ENCODE peak calls at places on chromosome 22, in five cellular contexts. C is HepG2, J is A549, E is GM12878, B is K562. I is an unnamed sample. For H3K4me1, the result is how much of the 10 kb centered on the place peaks cover.

GRCh38 chr22:21020802-21021429 is 6.0 kb downstream of the P2RX6 start:
- DNase-seq in J (no peak), C (no peak), E (no peak), B (peak), I (no peak)

GRCh38 chr22:33922268-33922667 is 2.0 kb upstream of the LARGE1 start:
- DNase-seq in C (peak), J (no peak), B (no peak), E (no peak), I (no peak)

GRCh38 chr22:24009227-24010017 is 1.7 kb upstream of the CABIN1 start:
- DNase-seq in C (peak), J (no peak), B (no peak), E (no peak), I (no peak)

GRCh38 chr22:50341977-50342650 is 1.0 kb upstream of the PPP6R2 start:
- DNase-seq in E (no peak), C (peak), B (peak), J (peak), I (peak)

GRCh38 chr22:49934891-49935557 is 16.6 kb downstream of the CRELD2 start:
- DNase-seq in J (peak), B (peak), C (no peak), E (no peak), I (peak)

GRCh38 chr22:43198126-43198525 is 11.2 kb upstream of the TTLL12 start:
- DNase-seq in C (no peak), E (no peak), J (no peak), B (no peak), I (no peak)

GRCh38 chr22:47397673-47398072 is 635.2 kb downstream of the TBC1D22A start:
- DNase-seq in E (no peak), C (no peak), B (no peak), J (no peak), I (no peak)

GRCh38 chr22:20964090-20964798 is 2.8 kb upstream of the AIFM3 start:
- DNase-seq in C (no peak), B (no peak), J (no peak), E (no peak), I (no peak)

GRCh38 chr22:24247564-24248344 is 2.9 kb upstream of the GGT5 start:
- DNase-seq in J (peak), E (no peak), B (peak), C (peak), I (peak)

GRCh38 chr22:50281384-50281760 is 11.2 kb upstream of the MAPK11 start:
- DNase-seq in B (no peak), J (no peak), E (no peak), C (no peak), I (no peak)

GRCh38 chr22:26890870-26891269 is 233.5 kb downstream of the MIAT start:
- DNase-seq in C (no peak), J (peak), E (no peak), B (no peak), I (no peak)

GRCh38 chr22:27771637-27772369 is 29.8 kb downstream of the MN1 start:
- DNase-seq in C (no peak), B (no peak), E (no peak), J (no peak), I (no peak)

GRCh38 chr22:49207008-49207775 is 620.5 kb downstream of the BRD1 start:
- DNase-seq in J (no peak), C (no peak), E (no peak), B (no peak), I (no peak)

GRCh38 chr22:47654922-47655451 is 892.5 kb downstream of the TBC1D22A start:
- DNase-seq in C (no peak), E (no peak), J (no peak), B (no peak), I (no peak)

GRCh38 chr22:19866665-19867009 is 12.0 kb upstream of the GNB1L start:
- DNase-seq in E (no peak), C (no peak), B (no peak), J (no peak), I (no peak)

GRCh38 chr22:50701076-50701419 is 28.4 kb downstream of the SHANK3 start:
- DNase-seq in C (peak), B (no peak), J (no peak), E (no peak), I (no peak)

GRCh38 chr22:38461057-38461413 is 6.0 kb upstream of the KCNJ4 start:
- DNase-seq in J (no peak), B (no peak), E (no peak), C (no peak), I (no peak)

GRCh38 chr22:17980013-17980510 is 44.3 kb downstream of the MICAL3 start:
- DNase-seq in J (no peak), E (no peak), C (no peak), B (no peak), I (peak)

GRCh38 chr22:49966716-49967332 is 6.3 kb downstream of the PIM3 start:
- DNase-seq in E (no peak), C (peak), B (no peak), J (no peak), I (peak)

GRCh38 chr22:45884201-45885067 is 92.5 kb downstream of the WNT7B start:
- DNase-seq in E (no peak), J (no peak), B (no peak), C (no peak), I (no peak)

GRCh38 chr22:44570476-44571445 is 72.7 kb upstream of the RTL6 start:
- DNase-seq in J (no peak), E (no peak), C (no peak), B (no peak), I (no peak)

GRCh38 chr22:37806409-37807338 is 1.1 kb upstream of the GCAT start:
- DNase-seq in C (peak), E (no peak), B (peak), J (peak), I (peak)

GRCh38 chr22:22872722-22873708 is 14.6 kb upstream of the IGLL5 start:
- DNase-seq in J (no peak), E (no peak), B (no peak), C (no peak), I (no peak)

GRCh38 chr22:45965565-45965962 is 11.4 kb downstream of the WNT7B start:
- DNase-seq in J (no peak), C (no peak), E (no peak), B (no peak), I (no peak)

GRCh38 chr22:39996732-39997131 is 2.0 kb downstream of the FAM83F start:
- DNase-seq in J (no peak), B (no peak), C (no peak), E (no peak), I (peak)

GRCh38 chr22:40000171-40000570 is 5.4 kb downstream of the FAM83F start:
- DNase-seq in C (no peak), E (no peak), B (no peak), J (no peak), I (no peak)

GRCh38 chr22:39997421-39997820 is 2.7 kb downstream of the FAM83F start:
- DNase-seq in C (no peak), E (no peak), J (no peak), B (no peak), I (no peak)

GRCh38 chr22:39999144-39999757 is 4.5 kb downstream of the FAM83F start:
- DNase-seq in B (peak), J (peak), C (peak), E (no peak), I (no peak)

GRCh38 chr22:39997939-39998726 is 3.4 kb downstream of the FAM83F start:
- DNase-seq in E (no peak), B (no peak), J (peak), C (no peak), I (peak)
- TF ChIP-seq MYC in E (no peak), B (no peak), J (no peak), C (no peak), I (no peak)

GRCh38 chr22:41447435-41448188 is 1.0 kb upstream of the TOB2 start:
- DNase-seq in C (peak), E (no peak), B (peak), J (peak), I (peak)

GRCh38 chr22:41449321-41449720 is 2.7 kb upstream of the TOB2 start:
- DNase-seq in C (no peak), E (no peak), J (no peak), B (no peak), I (no peak)

GRCh38 chr22:41446057-41446501 is 522 bp downstream of the TOB2 start:
- DNase-seq in E (no peak), B (no peak), J (no peak), C (no peak), I (peak)

GRCh38 chr22:41446639-41447434 is at the start of gene TOB2:
- DNase-seq in E (peak), B (peak), J (peak), C (peak), I (peak)

DNA sequence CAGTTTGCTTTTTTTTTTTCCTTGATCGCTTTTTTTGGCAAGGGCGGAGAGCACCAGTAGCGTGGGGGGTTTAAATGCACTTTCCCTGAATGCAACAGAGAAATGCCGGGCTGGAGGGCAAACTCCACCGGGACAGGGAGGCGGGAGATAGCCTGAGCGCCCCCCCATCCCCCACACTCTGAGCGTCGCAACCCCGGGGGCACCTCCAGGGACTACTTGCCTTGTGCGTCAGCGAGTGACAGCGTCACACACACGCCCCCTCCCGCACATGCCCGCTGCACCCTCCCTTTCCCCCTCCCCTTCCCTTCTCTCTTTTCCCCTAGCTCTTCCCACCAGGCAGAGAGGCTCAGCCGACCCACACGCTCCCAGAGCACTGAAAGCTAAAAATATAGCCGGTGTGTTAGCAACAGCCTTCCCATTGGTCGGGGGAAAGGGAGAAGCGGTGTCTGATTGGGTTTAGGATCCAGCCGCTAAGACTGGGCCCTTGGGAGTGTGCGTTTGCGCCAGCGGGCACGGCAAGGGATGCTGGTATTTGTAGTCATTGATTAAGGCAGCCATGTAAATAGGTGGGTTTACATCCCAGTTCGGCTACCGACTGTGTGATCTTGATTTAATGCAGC is 1.7 kb upstream of the TOB2 start:
- DNase-seq in E (peak), B (peak), C (peak), J (peak), I (peak)
- TF ChIP-seq POLR2A in E (no peak), B (peak), C (peak), J (no peak), I (peak)

GRCh38 chr22:40436460-40437431 is 66.4 kb downstream of the SGSM3 start:
- DNase-seq in J (peak), C (peak), E (peak), B (peak), I (peak)

GRCh38 chr22:40432167-40432566 is 61.8 kb downstream of the SGSM3 start:
- DNase-seq in E (no peak), B (no peak), C (no peak), J (no peak), I (no peak)

GRCh38 chr22:40432625-40433024 is 62.2 kb downstream of the SGSM3 start:
- DNase-seq in E (no peak), B (no peak), C (no peak), J (no peak), I (no peak)

GRCh38 chr22:40434745-40435144 is 64.4 kb downstream of the SGSM3 start:
- DNase-seq in C (no peak), E (no peak), B (no peak), J (no peak), I (no peak)

GRCh38 chr22:40434101-40434500 is 63.7 kb downstream of the SGSM3 start:
- DNase-seq in J (no peak), E (no peak), C (no peak), B (no peak), I (no peak)
- H3K4me1 ChIP-seq in J (under half), E (half or more), C (under half), B (under half), I (under half)

GRCh38 chr22:39654959-39655579 is 84.5 kb downstream of the CACNA1I start:
- DNase-seq in J (peak), B (peak), C (no peak), E (no peak), I (no peak)
- TF ChIP-seq MYC in J (no peak), B (no peak), C (no peak), E (no peak), I (no peak)

GRCh38 chr22:30260276-30260675 is 6.4 kb downstream of the OSM start:
- DNase-seq in B (no peak), J (no peak), C (no peak), E (no peak), I (no peak)

GRCh38 chr22:30262112-30262511 is 4.5 kb downstream of the OSM start:
- DNase-seq in E (no peak), B (no peak), J (no peak), C (no peak), I (no peak)

GRCh38 chr22:30260682-30261081 is 6.0 kb downstream of the OSM start:
- DNase-seq in C (no peak), B (no peak), J (no peak), E (no peak), I (no peak)

GRCh38 chr22:30262917-30263741 is 3.5 kb downstream of the OSM start:
- DNase-seq in E (no peak), B (peak), C (peak), J (peak), I (peak)

GRCh38 chr22:30261134-30261533 is 5.5 kb downstream of the OSM start:
- DNase-seq in C (peak), E (no peak), J (peak), B (no peak), I (no peak)
- TF ChIP-seq POLR2A in C (no peak), E (no peak), J (no peak), B (no peak), I (no peak)

I was measured in endothelial cell of umbilical vein.